ENCODE peak calls at places on chromosomes 6 and 20, in eight cellular contexts. K is amniotic stem cell, Z is HCT116, Q is A549, P is left lung, U is fibroblast of gingiva, Y is heart right ventricle, J is HEK293T. E is an unnamed sample.

GRCh38 chr6:12602951-12603710 is 113.4 kb upstream of the PHACTR1 start:
- DNase-seq in J (peak), K (peak), P (no peak), Y (no peak), Q (peak), U (peak), Z (peak), E (no peak)

GRCh38 chr6:100663219-100663863 is 198.6 kb upstream of the SIM1 start:
- DNase-seq in J (no peak), Z (no peak), K (peak), Q (peak), U (peak), Y (no peak), P (no peak), E (no peak)

GRCh38 chr6:104591573-104592334 is 268.0 kb downstream of the HACE1 start:
- DNase-seq in U (no peak), K (no peak), Q (no peak), Z (no peak), J (no peak), P (no peak), Y (no peak), E (no peak)

GRCh38 chr6:160137989-160138835 is 16.6 kb downstream of the SLC22A1 start:
- DNase-seq in U (peak), Z (peak), J (peak), Y (peak), P (no peak), K (peak), Q (peak), E (no peak)

GRCh38 chr20:46359233-46359751 is 47.1 kb downstream of the ELMO2 start:
- DNase-seq in U (no peak), Y (no peak), K (no peak), J (no peak), Q (no peak), Z (no peak), P (no peak), E (no peak)

GRCh38 chr20:560680-561079 is 17.1 kb upstream of the CSNK2A1 start:
- DNase-seq in P (no peak), Z (no peak), Q (no peak), Y (no peak), K (no peak), J (no peak), U (no peak), E (no peak)

GRCh38 chr6:27568226-27568889 is 95.5 kb upstream of the ZNF184 start:
- DNase-seq in P (no peak), J (no peak), Y (no peak), Q (no peak), K (no peak), U (no peak), Z (no peak), E (no peak)

GRCh38 chr6:17417817-17418216 is 24.4 kb downstream of the CAP2 start:
- DNase-seq in Z (no peak), K (peak), P (no peak), Q (peak), Y (no peak), J (no peak), U (peak), E (peak)

GRCh38 chr20:59772931-59773913 is 160.2 kb downstream of the SYCP2 start:
- DNase-seq in Y (no peak), Q (no peak), U (no peak), Z (no peak), J (no peak), P (peak), K (no peak), E (no peak)

GRCh38 chr6:155493694-155494143 is 38.1 kb upstream of the NOX3 start:
- DNase-seq in Z (peak), P (no peak), K (peak), Q (peak), U (peak), Y (no peak), J (no peak), E (peak)

GRCh38 chr20:36645998-36646397 is at the start of gene SLA2:
- DNase-seq in P (no peak), J (no peak), Y (no peak), Q (no peak), K (no peak), U (no peak), Z (no peak), E (no peak)

GRCh38 chr6:157325069-157325805 is 1.9 kb upstream of the TMEM242 start:
- DNase-seq in U (no peak), Z (no peak), J (no peak), K (no peak), P (no peak), Q (no peak), Y (no peak), E (no peak)

GRCh38 chr6:146968041-146968760 is 236.0 kb upstream of the STXBP5 start:
- DNase-seq in Z (no peak), Q (peak), K (peak), U (peak), J (no peak), Y (no peak), P (no peak), E (no peak)

GRCh38 chr6:144305985-144306384 is 20.9 kb downstream of the UTRN start:
- DNase-seq in K (no peak), J (no peak), Z (no peak), P (no peak), Y (no peak), U (peak), Q (no peak), E (no peak)

GRCh38 chr20:55935448-55936221 is 69.7 kb downstream of the CBLN4 start:
- DNase-seq in Y (no peak), K (no peak), J (no peak), U (no peak), Z (no peak), P (no peak), Q (no peak), E (no peak)

GRCh38 chr6:35049885-35050284 is 91.3 kb downstream of the TCP11 start:
- DNase-seq in Q (no peak), P (no peak), Z (no peak), U (peak), J (no peak), K (no peak), Y (peak), E (no peak)

GRCh38 chr20:56422131-56422823 is 10.2 kb downstream of the CASS4 start:
- DNase-seq in U (peak), K (peak), Y (no peak), J (no peak), Q (peak), Z (peak), P (no peak), E (no peak)

GRCh38 chr6:45631396-45631795 is 253.7 kb upstream of the SUPT3H start:
- DNase-seq in Z (no peak), U (peak), J (no peak), K (no peak), P (no peak), Y (no peak), Q (no peak), E (no peak)

GRCh38 chr20:46683939-46684750 is 5.1 kb downstream of the TP53RK start:
- DNase-seq in U (peak), J (peak), P (no peak), Z (no peak), K (no peak), Y (peak), Q (no peak), E (peak)

GRCh38 chr20:32999603-33000250 is 4.5 kb downstream of the SUN5 start:
- DNase-seq in K (no peak), P (no peak), Q (no peak), Z (no peak), U (no peak), Y (no peak), J (no peak), E (no peak)

GRCh38 chr20:4299773-4300172 is 284.4 kb upstream of the RNF24 start:
- DNase-seq in U (no peak), K (no peak), P (no peak), Z (no peak), J (no peak), Y (no peak), Q (no peak), E (no peak)

GRCh38 chr20:48282591-48283228 is 497.4 kb upstream of the SULF2 start:
- DNase-seq in K (no peak), J (peak), Y (no peak), P (no peak), U (no peak), Z (no peak), Q (peak), E (no peak)

GRCh38 chr20:17969276-17969883 is 562 bp downstream of the MGME1 start:
- DNase-seq in Y (no peak), K (no peak), Z (no peak), U (no peak), Q (peak), P (no peak), J (no peak), E (no peak)

GRCh38 chr6:133526436-133526835 is 285.3 kb downstream of the EYA4 start:
- DNase-seq in U (no peak), K (no peak), Y (no peak), Q (no peak), Z (no peak), J (no peak), P (no peak), E (no peak)

GRCh38 chr6:15551798-15552197 is 111.0 kb downstream of the DTNBP1 start:
- DNase-seq in Y (no peak), K (no peak), Z (no peak), U (no peak), J (peak), Q (no peak), P (no peak), E (no peak)

GRCh38 chr6:45427632-45428031 is 49.9 kb upstream of the SUPT3H start:
- DNase-seq in K (no peak), U (no peak), P (no peak), Q (no peak), Z (no peak), J (no peak), Y (no peak), E (no peak)

GRCh38 chr6:54366647-54367327 is 58.5 kb downstream of the TINAG start:
- DNase-seq in Y (no peak), P (no peak), K (no peak), J (no peak), Q (peak), U (no peak), Z (peak), E (no peak)

GRCh38 chr6:21264288-21264818 is 329.2 kb upstream of the SOX4 start:
- DNase-seq in Z (no peak), Q (no peak), P (no peak), U (no peak), J (peak), K (no peak), Y (no peak), E (no peak)

GRCh38 chr20:4234664-4235063 is 219.3 kb upstream of the RNF24 start:
- DNase-seq in K (no peak), Q (no peak), Z (no peak), U (no peak), P (no peak), Y (no peak), J (no peak), E (no peak)